ENCODE peak calls at places on chromosomes 16 and 17, in five cellular contexts. Y, D, P, M and J are unnamed samples.

GRCh38 chr17:6948562-6948961 is 47.3 kb upstream of the ALOX12 start:
- DNase-seq in M (peak; percentile 41), P (no peak), D (no peak), Y (no peak), J (no peak)

GRCh38 chr16:50884066-50884860 is 142.4 kb downstream of the CYLD start:
- DNase-seq in Y (peak; percentile 14), M (no peak), P (no peak), D (no peak), J (no peak)

GRCh38 chr17:34624767-34625389 is 45.5 kb downstream of the TMEM132E start:
- DNase-seq in P (no peak), Y (no peak), M (no peak), D (no peak), J (no peak)

GRCh38 chr17:10640475-10640874 is 16.6 kb downstream of the MYH3 start:
- DNase-seq in D (no peak), P (no peak), Y (no peak), M (peak; percentile 28), J (no peak)

GRCh38 chr17:63519972-63520882 is 2.9 kb upstream of the KCNH6 start:
- DNase-seq in M (no peak), Y (peak; percentile 54), D (no peak), P (no peak), J (no peak)

GRCh38 chr16:19884611-19885455 is at the start of gene GPRC5B:
- DNase-seq in D (peak; percentile 33), P (peak; percentile 69), Y (peak; percentile 46), M (peak; percentile 54), J (peak; percentile 60)

GRCh38 chr17:81513669-81514484 is 1.3 kb upstream of the ACTG1 start:
- DNase-seq in D (peak; percentile 77), P (peak; percentile 73), Y (peak; percentile 86), M (peak; percentile 94), J (peak; percentile 91)

GRCh38 chr16:89855986-89856385 is 17.4 kb upstream of the TCF25 start:
- DNase-seq in P (no peak), Y (no peak), M (no peak), D (no peak), J (no peak)

GRCh38 chr17:18066866-18067265 is 20.9 kb upstream of the DRG2 start:
- DNase-seq in M (no peak), Y (no peak), D (no peak), P (no peak), J (no peak)

GRCh38 chr16:68737046-68737729 is at the start of gene CDH1:
- DNase-seq in M (no peak), Y (no peak), D (no peak), P (peak; percentile 17), J (peak; percentile 47)

GRCh38 chr17:30296499-30297038 is 4.8 kb upstream of the BLMH start:
- DNase-seq in D (no peak), Y (no peak), M (peak; percentile 34), P (no peak), J (no peak)

GRCh38 chr16:10895053-10895946 is 18.3 kb downstream of the CIITA start:
- DNase-seq in Y (no peak), D (peak; percentile 32), M (peak; percentile 58), P (peak; percentile 68), J (peak; percentile 62)

GRCh38 chr16:10896723-10897122 is 19.7 kb downstream of the CIITA start:
- DNase-seq in D (no peak), P (no peak), Y (no peak), M (no peak), J (no peak)

GRCh38 chr16:10896165-10896564 is 19.2 kb downstream of the CIITA start:
- DNase-seq in Y (no peak), M (no peak), P (no peak), D (no peak), J (no peak)

GRCh38 chr16:10892782-10893181 is 15.8 kb downstream of the CIITA start:
- DNase-seq in D (no peak), P (no peak), M (no peak), Y (no peak), J (no peak)

GRCh38 chr16:10897134-10897533 is 20.1 kb downstream of the CIITA start:
- DNase-seq in P (no peak), Y (no peak), M (no peak), D (no peak), J (no peak)
- H3K27ac ChIP-seq in P (no peak overlapping the region), Y (no peak overlapping the region), M (no peak overlapping the region), D (no peak overlapping the region), J (no peak overlapping the region)

GRCh38 chr17:60748232-60748631 is 70.6 kb downstream of the BCAS3 start:
- DNase-seq in P (no peak), M (no peak), D (no peak), Y (no peak), J (no peak)

GRCh38 chr17:60750645-60751044 is 73.0 kb downstream of the BCAS3 start:
- DNase-seq in D (no peak), M (no peak), P (no peak), Y (no peak), J (no peak)

GRCh38 chr17:60749708-60750107 is 72.1 kb downstream of the BCAS3 start:
- DNase-seq in D (no peak), P (no peak), M (no peak), Y (no peak), J (no peak)

GRCh38 chr17:60747069-60747808 is 69.6 kb downstream of the BCAS3 start:
- DNase-seq in P (no peak), D (no peak), Y (no peak), M (no peak), J (no peak)

GRCh38 chr17:60749050-60749449 is 71.4 kb downstream of the BCAS3 start:
- DNase-seq in M (no peak), Y (no peak), D (no peak), P (no peak), J (no peak)
- H3K27ac ChIP-seq in M (no peak overlapping the region), Y (no peak overlapping the region), D (no peak overlapping the region), P (no peak overlapping the region), J (no peak overlapping the region)

GRCh38 chr17:59617141-59617757 is 2.4 kb upstream of the CLTC start:
- DNase-seq in D (peak; percentile 41), M (no peak), P (no peak), Y (no peak), J (no peak)
- H3K27ac ChIP-seq in D (no peak overlapping the region), M (peak overlapping the region; percentile 99), P (no peak overlapping the region), Y (no peak overlapping the region), J (no peak overlapping the region)

GRCh38 chr16:381788-382717 is at the start of gene PGAP6:
- DNase-seq in D (peak; percentile 32), M (peak; percentile 84), P (peak; percentile 73), Y (no peak), J (peak; percentile 63)
- H3K27ac ChIP-seq in D (peak within 1 kb of the TSS; percentile 54), M (no peak within 1 kb of the TSS), P (peak within 1 kb of the TSS; percentile 35), Y (peak within 1 kb of the TSS; percentile 97), J (no peak within 1 kb of the TSS)

GRCh38 chr16:1535391-1536291 is 2.2 kb downstream of the TMEM204 start:
- DNase-seq in D (no peak), M (peak; percentile 24), P (peak; percentile 40), Y (no peak), J (no peak)
- H3K27ac ChIP-seq in D (peak overlapping the region; percentile 18), M (no peak overlapping the region), P (peak overlapping the region; percentile 98), Y (no peak overlapping the region), J (peak overlapping the region; percentile 5)

GRCh38 chr16:23981429-23982399 is 145.9 kb downstream of the PRKCB start:
- DNase-seq in M (no peak), P (no peak), Y (no peak), D (no peak), J (no peak)

GRCh38 chr16:23991044-23991443 is 155.3 kb downstream of the PRKCB start:
- DNase-seq in Y (no peak), P (no peak), D (no peak), M (no peak), J (no peak)

GRCh38 chr16:23990507-23990906 is 154.7 kb downstream of the PRKCB start:
- DNase-seq in M (no peak), Y (no peak), D (no peak), P (no peak), J (no peak)

GRCh38 chr16:23986455-23986854 is 150.7 kb downstream of the PRKCB start:
- DNase-seq in P (no peak), D (no peak), M (no peak), Y (no peak), J (no peak)

DNA sequence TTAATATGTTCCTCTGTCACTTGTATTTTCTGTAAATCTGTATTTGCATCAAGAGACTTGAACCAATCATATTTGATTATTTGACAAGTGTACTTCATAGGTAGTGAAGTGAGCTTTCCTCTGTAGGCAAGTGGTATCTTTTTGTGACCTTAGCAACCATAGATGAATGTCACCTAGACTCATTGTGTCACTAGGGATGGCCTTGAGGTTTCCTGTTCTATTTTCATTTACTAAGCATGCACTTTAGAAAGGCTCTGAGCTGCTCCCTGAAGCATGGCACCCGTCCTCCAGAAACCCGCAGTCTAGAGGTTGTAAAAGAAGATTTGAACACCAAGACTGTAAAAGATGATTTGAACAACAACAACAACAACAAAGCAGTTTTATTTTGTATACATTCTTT is 151.7 kb downstream of the PRKCB start:
- DNase-seq in M (no peak), D (no peak), Y (no peak), P (no peak), J (no peak)
- H3K27ac ChIP-seq in M (no peak overlapping the region), D (no peak overlapping the region), Y (no peak overlapping the region), P (no peak overlapping the region), J (no peak overlapping the region)